ENCODE peak calls at places on chromosomes 13 and 19, in six cellular contexts. V is A549, K is K562, E is endothelial cell of umbilical vein, F is HepG2, J is GM12878. X is an unnamed sample.

GRCh38 chr13:73533111-73533510 is 474.3 kb downstream of the KLF5 start:
- DNase-seq in V (no peak), K (no peak), E (no peak), F (no peak), J (no peak), X (no peak)

GRCh38 chr13:29858231-29858630 is 7.8 kb upstream of the UBL3 start:
- DNase-seq in V (no peak), K (no peak), E (no peak), F (no peak), J (no peak), X (no peak)

GRCh38 chr19:4267101-4267900 is 11.8 kb upstream of the SHD start:
- DNase-seq in V (peak), K (peak), E (peak), F (peak), J (no peak), X (peak)

GRCh38 chr19:13063461-13064091 is 39.1 kb downstream of the LYL1 start:
- DNase-seq in V (no peak), K (no peak), E (no peak), F (no peak), J (no peak), X (no peak)

GRCh38 chr13:85864963-85865530 is 65.8 kb upstream of the SLITRK6 start:
- DNase-seq in V (peak), K (no peak), E (no peak), F (peak), J (no peak), X (peak)

GRCh38 chr13:84821261-84821660 is 939.0 kb upstream of the SLITRK1 start:
- DNase-seq in V (no peak), K (no peak), E (no peak), F (no peak), J (no peak), X (no peak)

GRCh38 chr19:49983645-49984229 is 22.8 kb upstream of the SIGLEC11 start:
- DNase-seq in V (peak), K (peak), E (peak), F (peak), J (peak), X (peak)

GRCh38 chr13:108283110-108283509 is 13.6 kb downstream of the TNFSF13B start:
- DNase-seq in V (no peak), K (no peak), E (no peak), F (no peak), J (no peak), X (no peak)

GRCh38 chr13:74134226-74134776 is at the start of gene KLF12:
- DNase-seq in V (peak), K (peak), E (peak), F (peak), J (peak), X (peak)

GRCh38 chr19:7870571-7871279 is 3.5 kb downstream of the PRR36 start:
- DNase-seq in V (peak), K (peak), E (peak), F (peak), J (no peak), X (peak)

GRCh38 chr19:38666662-38667448 is 19.4 kb downstream of the ACTN4 start:
- DNase-seq in V (peak), K (no peak), E (peak), F (no peak), J (no peak), X (peak)

GRCh38 chr19:45380107-45380506 is 9.7 kb upstream of the ERCC2 start:
- DNase-seq in V (no peak), K (peak), E (no peak), F (no peak), J (no peak), X (no peak)

GRCh38 chr19:48872884-48873475 is 759 bp downstream of the PPP1R15A start:
- DNase-seq in V (peak), K (peak), E (peak), F (peak), J (peak), X (peak)

GRCh38 chr19:8682931-8683330 is 15.7 kb downstream of the ACTL9 start:
- DNase-seq in V (no peak), K (no peak), E (no peak), F (no peak), J (no peak), X (no peak)

GRCh38 chr19:5718032-5718578 is 1.8 kb downstream of the LONP1 start:
- DNase-seq in V (no peak), K (peak), E (no peak), F (no peak), J (no peak), X (peak)

GRCh38 chr19:5054551-5055456 is 85.9 kb downstream of the KDM4B start:
- DNase-seq in V (no peak), K (no peak), E (no peak), F (no peak), J (no peak), X (no peak)

GRCh38 chr13:91470084-91470621 is 71.7 kb downstream of the GPC5 start:
- DNase-seq in V (no peak), K (no peak), E (no peak), F (no peak), J (no peak), X (no peak)

GRCh38 chr19:20925481-20925880 is 2.4 kb downstream of the ZNF85 start:
- DNase-seq in V (no peak), K (no peak), E (no peak), F (no peak), J (no peak), X (peak)

GRCh38 chr13:23086951-23087350 is 93.8 kb upstream of the SGCG start:
- DNase-seq in V (no peak), K (no peak), E (no peak), F (no peak), J (no peak), X (no peak)

GRCh38 chr13:101916108-101916757 is 463.8 kb downstream of the ITGBL1 start:
- DNase-seq in V (peak), K (no peak), E (no peak), F (no peak), J (no peak), X (no peak)

GRCh38 chr19:17947815-17948473 is 15.1 kb downstream of the CCDC124 start:
- DNase-seq in V (peak), K (peak), E (peak), F (peak), J (no peak), X (peak)

GRCh38 chr19:44635581-44636438 is 7.9 kb upstream of the PVR start:
- DNase-seq in V (no peak), K (no peak), E (no peak), F (no peak), J (no peak), X (peak)

GRCh38 chr13:51041126-51041525 is 69.9 kb downstream of the C13orf42 start:
- DNase-seq in V (no peak), K (no peak), E (no peak), F (no peak), J (no peak), X (no peak)

GRCh38 chr13:41458939-41459753 is 1.8 kb downstream of the RGCC start:
- DNase-seq in V (peak), K (peak), E (peak), F (peak), J (no peak), X (peak)

GRCh38 chr13:52128714-52129700 is at the start of gene NEK5:
- DNase-seq in V (peak), K (peak), E (peak), F (peak), J (no peak), X (peak)

GRCh38 chr19:411723-412355 is 2.9 kb upstream of the C2CD4C start:
- DNase-seq in V (no peak), K (no peak), E (no peak), F (no peak), J (no peak), X (no peak)

GRCh38 chr19:48837081-48837524 is 812 bp upstream of the HSD17B14 start:
- DNase-seq in V (peak), K (no peak), E (peak), F (no peak), J (peak), X (peak)

GRCh38 chr19:13154241-13154778 is 4.1 kb downstream of the IER2 start:
- DNase-seq in V (peak), K (peak), E (peak), F (peak), J (no peak), X (peak)

GRCh38 chr13:106859505-106859904 is 291.6 kb upstream of the ARGLU1 start:
- DNase-seq in V (no peak), K (no peak), E (no peak), F (no peak), J (no peak), X (no peak)

GRCh38 chr19:17686592-17687042 is 1.5 kb downstream of the UNC13A start:
- DNase-seq in V (peak), K (peak), E (no peak), F (no peak), J (no peak), X (peak)

GRCh38 chr19:49786432-49786831 is 19.6 kb downstream of the AP2A1 start:
- DNase-seq in V (peak), K (peak), E (no peak), F (no peak), J (no peak), X (no peak)

GRCh38 chr13:36981156-36981743 is 17.9 kb downstream of the ALG5 start:
- DNase-seq in V (peak), K (peak), E (peak), F (peak), J (no peak), X (peak)

GRCh38 chr13:109840893-109841287 is 54.5 kb upstream of the IRS2 start:
- DNase-seq in V (no peak), K (no peak), E (no peak), F (no peak), J (no peak), X (no peak)

GRCh38 chr19:31349160-31349881 is at the start of gene TSHZ3:
- DNase-seq in V (peak), K (peak), E (peak), F (no peak), J (no peak), X (peak)

GRCh38 chr19:50778906-50779430 is 8.7 kb downstream of the GPR32 start:
- DNase-seq in V (no peak), K (peak), E (no peak), F (no peak), J (no peak), X (no peak)

GRCh38 chr13:33968520-33969507 is 150.9 kb downstream of the RFC3 start:
- DNase-seq in V (peak), K (no peak), E (no peak), F (peak), J (no peak), X (no peak)

GRCh38 chr19:41479757-41480191 is 36.8 kb downstream of the ERICH4 start:
- DNase-seq in V (peak), K (peak), E (peak), F (no peak), J (no peak), X (peak)

GRCh38 chr19:19051478-19052213 is 12.1 kb upstream of the SLC25A42 start:
- DNase-seq in V (no peak), K (peak), E (no peak), F (no peak), J (no peak), X (no peak)
- TF ChIP-seq MYC in V (no peak), K (no peak), E (no peak), F (no peak), J (no peak), X (no peak)

DNA sequence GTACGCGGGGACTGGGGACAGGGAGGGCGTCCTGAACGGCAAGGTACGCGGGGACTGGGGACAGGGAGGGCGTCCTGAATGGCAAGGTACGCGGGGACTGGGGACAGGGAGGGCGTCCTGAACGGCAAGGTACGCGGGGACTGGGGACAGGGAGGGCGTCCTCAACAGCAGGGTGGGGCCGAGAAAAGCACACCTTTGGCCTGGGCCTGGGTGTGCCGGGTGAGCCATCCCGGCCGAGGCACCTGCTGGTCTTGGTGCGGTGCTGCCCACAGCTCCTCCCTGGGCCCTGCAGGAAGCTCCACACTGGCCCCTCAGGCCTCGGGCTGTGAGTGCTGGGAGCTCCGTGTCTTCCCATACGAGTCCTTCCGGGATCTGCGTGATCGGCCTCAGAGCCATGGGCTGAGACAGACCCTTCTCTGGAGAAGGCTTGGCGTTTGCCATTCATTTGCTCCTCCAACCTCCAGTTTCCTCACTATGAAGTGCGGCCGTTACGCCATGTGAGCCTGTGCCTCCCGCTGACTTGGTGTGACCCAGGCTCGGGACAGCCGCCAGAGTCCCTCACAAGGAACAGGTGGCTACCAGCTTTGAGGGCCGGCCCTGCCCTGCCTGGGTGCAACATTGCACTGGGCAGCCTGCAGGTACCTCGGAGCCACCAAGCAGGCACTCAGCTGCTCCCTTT is 7.8 kb upstream of the ZNF554 start:
- DNase-seq in V (no peak), K (no peak), E (no peak), F (no peak), J (no peak), X (no peak)
- TF ChIP-seq MYC in V (no peak), K (no peak), E (no peak), F (no peak), J (no peak), X (no peak)

GRCh38 chr13:88063741-88064140 is 392.6 kb downstream of the SLITRK5 start:
- DNase-seq in V (no peak), K (no peak), E (no peak), F (no peak), J (no peak), X (no peak)

GRCh38 chr13:88068975-88069374 is 397.8 kb downstream of the SLITRK5 start:
- DNase-seq in V (peak), K (no peak), E (no peak), F (peak), J (no peak), X (peak)

GRCh38 chr13:88066847-88067246 is 395.7 kb downstream of the SLITRK5 start:
- DNase-seq in V (no peak), K (no peak), E (no peak), F (no peak), J (no peak), X (no peak)

GRCh38 chr13:88071371-88071770 is 400.2 kb downstream of the SLITRK5 start:
- DNase-seq in V (no peak), K (no peak), E (no peak), F (no peak), J (no peak), X (peak)

GRCh38 chr13:88068316-88068715 is 397.1 kb downstream of the SLITRK5 start:
- DNase-seq in V (no peak), K (no peak), E (no peak), F (no peak), J (no peak), X (no peak)
- TF ChIP-seq MYC in V (no peak), K (no peak), E (no peak), F (no peak), J (no peak), X (no peak)

GRCh38 chr19:6745965-6746364 is 6.5 kb downstream of the TRIP10 start:
- DNase-seq in V (no peak), K (no peak), E (no peak), F (no peak), J (no peak), X (no peak)
- TF ChIP-seq MYC in V (no peak), K (no peak), E (no peak), F (no peak), J (no peak), X (no peak)

DNA sequence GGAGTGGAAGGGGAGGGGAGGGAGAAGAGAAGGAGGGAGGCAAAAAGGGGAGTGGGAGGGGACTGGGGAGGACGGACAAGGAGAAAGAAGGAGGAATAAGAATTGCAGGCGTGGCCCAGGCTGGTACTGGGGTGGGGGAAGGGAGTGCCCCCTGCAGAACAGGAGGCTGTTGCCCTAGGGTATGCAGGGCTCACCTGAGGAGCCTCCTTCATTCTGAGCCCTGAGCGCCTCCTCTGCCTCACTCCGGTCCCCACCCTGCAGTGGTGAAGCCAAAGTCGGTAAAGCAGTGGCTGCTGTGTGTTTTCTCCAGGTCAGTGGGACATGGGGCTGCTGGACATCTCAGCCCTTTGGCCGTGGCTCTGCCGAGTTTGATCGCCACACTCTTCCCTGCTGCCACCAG is 9.1 kb upstream of the CDC16 start:
- DNase-seq in V (no peak), K (no peak), E (no peak), F (no peak), J (no peak), X (peak)
- TF ChIP-seq MYC in V (no peak), K (no peak), E (no peak), F (no peak), J (no peak), X (no peak)